ENCODE peak calls at places on chromosomes 13 and 19, in five cellular contexts. X is fibroblast of lung; V is activated T-cell treated with anti-CD3 and anti-CD28 coated beads, Interleukin-2, amount 50 U/mL, for 4 hours; N is MV-4-11; E is activated effector memory CD4-positive, alpha-beta T cell treated with Interleukin-2 at 50 U/mL for 16 hours. J is an unnamed sample.

GRCh38 chr19:45862271-45862563 is 730 bp downstream of the SYMPK start:
- DNase-seq in X (no peak), V (no peak), N (no peak), E (no peak), J (no peak)

GRCh38 chr19:15248648-15249559 is 16.7 kb upstream of the EPHX3 start:
- DNase-seq in X (peak), V (no peak), N (no peak), E (no peak), J (peak)

GRCh38 chr19:5129691-5130090 is 160.8 kb downstream of the KDM4B start:
- DNase-seq in X (no peak), V (no peak), N (no peak), E (no peak), J (no peak)

GRCh38 chr19:31312629-31313244 is 36.5 kb downstream of the TSHZ3 start:
- DNase-seq in X (peak), V (no peak), N (no peak), E (no peak), J (no peak)

GRCh38 chr13:49214917-49215376 is 5.2 kb upstream of the MLNR start:
- DNase-seq in X (peak), V (peak), N (peak), E (no peak), J (no peak)

GRCh38 chr19:58569943-58570670 is 3.0 kb downstream of the MZF1 start:
- DNase-seq in X (no peak), V (peak), N (no peak), E (no peak), J (no peak)

GRCh38 chr13:20901668-20902437 is 693 bp downstream of the XPO4 start:
- DNase-seq in X (peak), V (peak), N (peak), E (no peak), J (no peak)

GRCh38 chr13:64446372-64446771 is 2783.8 kb downstream of the PCDH9 start:
- DNase-seq in X (no peak), V (no peak), N (no peak), E (no peak), J (no peak)

GRCh38 chr19:15337202-15337601 is 4.9 kb upstream of the BRD4 start:
- DNase-seq in X (peak), V (no peak), N (no peak), E (no peak), J (no peak)

GRCh38 chr19:58170860-58171259 is 12.0 kb upstream of the ZNF274 start:
- DNase-seq in X (peak), V (no peak), N (no peak), E (no peak), J (no peak)

J was measured in fibroblast of the conjunctiva.